ENCODE peak calls at places on chromosome 17, in seven cellular contexts. E is MM.1S, C is cardiac fibroblast, U is OCI-LY7, K is foreskin fibroblast, X is PC-3, M is omental fat pad. N is an unnamed sample.

GRCh38 chr17:42681976-42682375 is 333 bp upstream of the CCR10 start:
- DNase-seq in K (no peak), M (no peak), U (no peak), X (no peak), C (no peak), E (no peak), N (peak)

GRCh38 chr17:75575197-75575596 is 12.4 kb upstream of the MYO15B start:
- DNase-seq in U (no peak), C (no peak), K (no peak), E (no peak), M (no peak), X (no peak), N (no peak)

GRCh38 chr17:59361916-59362810 is 30.7 kb downstream of the YPEL2 start:
- DNase-seq in C (peak), X (peak), M (no peak), E (peak), U (peak), K (peak), N (peak)

GRCh38 chr17:12928736-12929135 is 89.1 kb downstream of the ELAC2 start:
- DNase-seq in M (no peak), K (no peak), X (peak), E (no peak), C (peak), U (peak), N (no peak)

GRCh38 chr17:57442914-57443571 is 186.7 kb downstream of the MSI2 start:
- DNase-seq in M (no peak), U (peak), C (peak), E (no peak), K (no peak), X (peak), N (no peak)

GRCh38 chr17:78820122-78820792 is 20.4 kb downstream of the USP36 start:
- DNase-seq in M (no peak), U (no peak), K (no peak), C (no peak), E (no peak), X (no peak), N (no peak)

GRCh38 chr17:46822388-46822921 is 4.0 kb upstream of the WNT3 start:
- DNase-seq in U (peak), K (no peak), E (peak), M (no peak), X (peak), C (no peak), N (peak)

GRCh38 chr17:59369026-59369724 is 37.7 kb downstream of the YPEL2 start:
- DNase-seq in E (no peak), M (no peak), C (peak), U (no peak), K (no peak), X (peak), N (no peak)

GRCh38 chr17:7803981-7804380 is 30.0 kb upstream of the KDM6B start:
- DNase-seq in M (no peak), E (no peak), C (no peak), X (peak), K (no peak), U (no peak), N (no peak)

GRCh38 chr17:59498421-59499307 is 66.7 kb upstream of the DHX40 start:
- DNase-seq in M (no peak), C (no peak), U (no peak), E (no peak), K (no peak), X (no peak), N (no peak)

GRCh38 chr17:78238823-78239488 is 7.5 kb downstream of the TMEM235 start:
- DNase-seq in C (no peak), X (no peak), K (no peak), E (no peak), M (no peak), U (peak), N (no peak)

GRCh38 chr17:3738562-3739295 is 15.0 kb downstream of the HASPIN start:
- DNase-seq in E (no peak), C (no peak), M (no peak), X (peak), U (peak), K (peak), N (no peak)

GRCh38 chr17:64596988-64597387 is 65.1 kb downstream of the SMURF2 start:
- DNase-seq in M (no peak), X (no peak), K (no peak), C (no peak), U (no peak), E (no peak), N (no peak)

GRCh38 chr17:18167421-18167820 is 16.2 kb upstream of the ALKBH5 start:
- DNase-seq in E (no peak), X (no peak), K (no peak), M (no peak), C (no peak), U (no peak), N (no peak)

GRCh38 chr17:10754109-10754508 is 24.3 kb upstream of the TMEM220 start:
- DNase-seq in E (peak), U (peak), X (peak), C (peak), K (peak), M (no peak), N (peak)

GRCh38 chr17:27624555-27624954 is 6.4 kb upstream of the LGALS9 start:
- DNase-seq in U (no peak), X (no peak), M (no peak), C (no peak), K (no peak), E (no peak), N (no peak)

GRCh38 chr17:78986048-78986648 is 6.4 kb upstream of the LGALS3BP start:
- DNase-seq in C (peak), X (peak), E (peak), K (peak), M (no peak), U (peak), N (peak)

GRCh38 chr17:27947005-27947406 is 53.8 kb upstream of the LYRM9 start:
- DNase-seq in M (no peak), K (no peak), E (no peak), C (no peak), X (no peak), U (no peak), N (no peak)

GRCh38 chr17:77318491-77319210 is 177.9 kb downstream of the SEC14L1 start:
- DNase-seq in U (no peak), K (peak), C (peak), E (no peak), M (no peak), X (no peak), N (no peak)

GRCh38 chr17:9628509-9628908 is 16.8 kb upstream of the USP43 start:
- DNase-seq in C (no peak), E (no peak), K (no peak), U (no peak), X (peak), M (no peak), N (no peak)
- TF ChIP-seq CTCF in C (no peak), E (no peak), K (no peak), U (no peak), X (peak), M (no peak), N (no peak)

GRCh38 chr17:35025541-35025940 is 38.0 kb downstream of the RFFL start:
- DNase-seq in U (no peak), K (no peak), E (no peak), M (no peak), X (peak), C (no peak), N (no peak)

GRCh38 chr17:35019386-35020179 is 39.3 kb downstream of the LIG3 start:
- DNase-seq in K (no peak), U (no peak), E (no peak), C (no peak), M (no peak), X (no peak), N (no peak)

GRCh38 chr17:35021520-35022380 is 41.4 kb downstream of the LIG3 start:
- DNase-seq in X (no peak), C (no peak), U (no peak), E (no peak), K (no peak), M (no peak), N (no peak)

GRCh38 chr17:35023538-35023937 is 40.0 kb downstream of the RFFL start:
- DNase-seq in C (no peak), E (no peak), M (no peak), X (no peak), U (no peak), K (peak), N (no peak)

DNA sequence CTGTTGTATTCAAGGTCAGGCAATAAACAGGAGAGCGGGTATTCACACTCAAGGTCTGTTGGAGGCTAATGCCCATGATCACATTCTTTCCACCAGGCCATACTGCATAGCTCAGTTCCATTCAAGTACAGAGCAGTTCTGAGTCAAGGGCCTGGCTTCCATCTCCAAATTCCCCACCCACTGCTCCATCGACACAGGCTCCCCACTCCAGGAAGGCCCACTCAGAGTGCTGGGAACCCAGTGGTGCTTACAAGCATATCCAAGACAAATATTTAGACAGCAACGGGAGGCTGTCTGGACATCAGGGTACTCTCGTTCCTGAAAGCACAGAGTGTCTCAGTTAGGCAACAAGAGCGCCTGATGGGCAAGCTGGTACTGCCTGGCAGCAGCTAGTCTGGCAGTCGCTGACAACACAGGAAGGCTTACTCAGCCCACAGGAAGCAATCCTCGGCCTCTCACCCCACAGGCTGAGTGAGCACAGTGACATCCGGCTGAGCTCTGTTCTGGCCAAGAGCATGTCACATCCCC is 40.9 kb downstream of the RFFL start:
- DNase-seq in M (peak), X (peak), U (no peak), E (peak), C (peak), K (peak), N (peak)
- TF ChIP-seq CTCF in M (no peak), X (no peak), U (no peak), E (no peak), C (peak), K (peak), N (no peak)

DNA sequence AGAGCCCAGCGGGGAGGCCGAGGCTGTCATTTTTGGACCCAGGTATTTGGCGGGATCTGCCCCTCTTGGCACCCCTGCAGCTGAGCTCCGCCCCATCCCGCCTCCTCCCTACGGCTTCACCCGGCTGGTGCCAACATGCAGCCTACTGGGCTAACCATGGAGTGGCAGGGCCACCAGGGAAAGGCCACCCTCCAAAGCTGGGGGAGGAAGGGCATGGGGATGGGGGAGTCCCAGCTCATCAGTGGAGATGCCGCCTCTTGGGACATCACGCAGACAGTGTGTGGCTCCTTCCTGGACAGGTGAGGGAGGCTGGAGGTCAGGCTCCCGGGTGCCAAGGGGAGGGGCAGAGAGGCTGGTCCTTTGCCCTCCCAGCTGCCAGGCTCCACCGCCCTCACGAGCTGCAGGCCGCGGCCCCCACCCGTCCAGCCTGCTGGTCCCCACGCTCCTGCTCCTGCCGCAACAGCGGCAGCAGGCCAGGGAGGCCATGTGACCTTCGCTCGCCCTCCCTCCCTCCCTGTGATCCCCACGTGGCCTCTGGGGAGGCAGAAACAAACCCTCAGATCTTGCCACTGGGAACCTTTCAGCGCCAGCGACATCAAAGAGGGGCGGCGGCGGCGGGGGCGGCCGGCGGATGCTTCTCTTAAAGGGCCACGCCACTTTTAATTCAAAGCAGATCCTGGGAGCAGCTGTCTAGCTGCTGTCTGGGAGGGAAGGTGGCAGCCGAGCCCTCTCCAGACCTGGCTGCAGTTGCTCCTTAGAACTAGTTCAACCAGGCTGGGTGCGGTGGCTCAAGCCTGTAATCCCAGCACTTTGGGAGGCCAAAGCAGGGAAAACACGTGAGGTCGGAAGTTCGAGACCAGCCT is 6.8 kb upstream of the NOTUM start:
- DNase-seq in C (peak), X (peak), U (peak), K (peak), E (peak), M (no peak), N (peak)
- TF ChIP-seq CTCF in C (no peak), X (no peak), U (no peak), K (no peak), E (no peak), M (no peak), N (no peak)

GRCh38 chr17:41602524-41602923 is 10.0 kb downstream of the KRT16 start:
- DNase-seq in C (no peak), E (no peak), K (no peak), X (no peak), M (no peak), U (no peak), N (no peak)
- TF ChIP-seq CTCF in C (no peak), E (no peak), K (no peak), X (no peak), M (no peak), U (no peak), N (no peak)